ENCODE peak calls at places on chromosomes 6 and 20, in six cellular contexts. One of them, this sample, is unnamed.

GRCh38 chr6:3612341-3613041 is 139.0 kb downstream of the PXDC1 start:
- DNase-seq in heart left ventricle: no peak
- DNase-seq in astrocyte: peak; percentile 94
- DNase-seq in heart right ventricle: no peak
- DNase-seq in lung: no peak
- DNase-seq in osteoblast: peak; percentile 93
- DNase-seq in this sample: no peak

GRCh38 chr20:57705103-57705899 is 4.5 kb downstream of the PMEPA1 start:
- DNase-seq in heart left ventricle: no peak
- DNase-seq in astrocyte: no peak
- DNase-seq in heart right ventricle: no peak
- DNase-seq in lung: no peak
- DNase-seq in osteoblast: no peak
- DNase-seq in this sample: no peak

GRCh38 chr6:26204332-26205160 is 117.3 kb downstream of the HFE start:
- DNase-seq in heart left ventricle: peak; percentile 89
- DNase-seq in astrocyte: peak; percentile 96
- DNase-seq in heart right ventricle: peak; percentile 98
- DNase-seq in lung: peak; percentile 87
- DNase-seq in osteoblast: peak; percentile 93
- DNase-seq in this sample: peak; percentile 97

GRCh38 chr6:37544530-37544929 is 44.8 kb upstream of the CCDC167 start:
- DNase-seq in heart left ventricle: no peak
- DNase-seq in astrocyte: no peak
- DNase-seq in heart right ventricle: no peak
- DNase-seq in lung: no peak
- DNase-seq in osteoblast: no peak
- DNase-seq in this sample: no peak

GRCh38 chr20:58518387-58518786 is 3.2 kb upstream of the APCDD1L start:
- DNase-seq in heart left ventricle: no peak
- DNase-seq in astrocyte: no peak
- DNase-seq in heart right ventricle: no peak
- DNase-seq in lung: no peak
- DNase-seq in osteoblast: no peak
- DNase-seq in this sample: no peak

GRCh38 chr20:46137816-46138215 is 19.7 kb downstream of the CD40 start:
- DNase-seq in heart left ventricle: no peak
- DNase-seq in astrocyte: no peak
- DNase-seq in heart right ventricle: no peak
- DNase-seq in lung: no peak
- DNase-seq in osteoblast: no peak
- DNase-seq in this sample: no peak

GRCh38 chr6:16747232-16748027 is 13.8 kb downstream of the ATXN1 start:
- DNase-seq in heart left ventricle: no peak
- DNase-seq in astrocyte: peak; percentile 89
- DNase-seq in heart right ventricle: no peak
- DNase-seq in lung: no peak
- DNase-seq in osteoblast: peak; percentile 83
- DNase-seq in this sample: no peak

GRCh38 chr6:101883398-101883975 is 490.0 kb downstream of the GRIK2 start:
- DNase-seq in heart left ventricle: no peak
- DNase-seq in astrocyte: peak; percentile 1
- DNase-seq in heart right ventricle: no peak
- DNase-seq in lung: no peak
- DNase-seq in osteoblast: no peak
- DNase-seq in this sample: no peak

GRCh38 chr6:22470454-22471368 is 98.7 kb upstream of the HDGFL1 start:
- DNase-seq in heart left ventricle: no peak
- DNase-seq in astrocyte: peak; percentile 59
- DNase-seq in heart right ventricle: peak; percentile 72
- DNase-seq in lung: peak; percentile 68
- DNase-seq in osteoblast: peak; percentile 71
- DNase-seq in this sample: no peak

GRCh38 chr6:99514089-99514488 is 1.1 kb downstream of the USP45 start:
- DNase-seq in heart left ventricle: no peak
- DNase-seq in astrocyte: no peak
- DNase-seq in heart right ventricle: no peak
- DNase-seq in lung: no peak
- DNase-seq in osteoblast: no peak
- DNase-seq in this sample: no peak

GRCh38 chr20:2907519-2907918 is 34.2 kb downstream of the PTPRA start:
- DNase-seq in heart left ventricle: no peak
- DNase-seq in astrocyte: peak; percentile 16
- DNase-seq in heart right ventricle: no peak
- DNase-seq in lung: no peak
- DNase-seq in osteoblast: no peak
- DNase-seq in this sample: no peak

GRCh38 chr6:41200296-41200900 is 551 bp downstream of the TREML2 start:
- DNase-seq in heart left ventricle: no peak
- DNase-seq in astrocyte: no peak
- DNase-seq in heart right ventricle: no peak
- DNase-seq in lung: peak; percentile 49
- DNase-seq in osteoblast: no peak
- DNase-seq in this sample: peak; percentile 73

GRCh38 chr6:40523505-40524172 is 63.5 kb downstream of the LRFN2 start:
- DNase-seq in heart left ventricle: no peak
- DNase-seq in astrocyte: no peak
- DNase-seq in heart right ventricle: no peak
- DNase-seq in lung: no peak
- DNase-seq in osteoblast: no peak
- DNase-seq in this sample: no peak

GRCh38 chr6:169190970-169191369 is 62.7 kb downstream of the THBS2 start:
- DNase-seq in heart left ventricle: no peak
- DNase-seq in astrocyte: no peak
- DNase-seq in heart right ventricle: no peak
- DNase-seq in lung: no peak
- DNase-seq in osteoblast: no peak
- DNase-seq in this sample: no peak

GRCh38 chr20:17645010-17645409 is 37.0 kb downstream of the RRBP1 start:
- DNase-seq in heart left ventricle: peak; percentile 46
- DNase-seq in astrocyte: no peak
- DNase-seq in heart right ventricle: no peak
- DNase-seq in lung: no peak
- DNase-seq in osteoblast: no peak
- DNase-seq in this sample: no peak

GRCh38 chr6:156842598-156843250 is 65.5 kb downstream of the ARID1B start:
- DNase-seq in heart left ventricle: no peak
- DNase-seq in astrocyte: no peak
- DNase-seq in heart right ventricle: no peak
- DNase-seq in lung: no peak
- DNase-seq in osteoblast: no peak
- DNase-seq in this sample: no peak

GRCh38 chr6:148263010-148263409 is 79.6 kb upstream of the SASH1 start:
- DNase-seq in heart left ventricle: no peak
- DNase-seq in astrocyte: no peak
- DNase-seq in heart right ventricle: no peak
- DNase-seq in lung: peak; percentile 34
- DNase-seq in osteoblast: no peak
- DNase-seq in this sample: no peak

GRCh38 chr20:50471231-50471630 is 39.0 kb upstream of the PTPN1 start:
- DNase-seq in heart left ventricle: no peak
- DNase-seq in astrocyte: no peak
- DNase-seq in heart right ventricle: no peak
- DNase-seq in lung: no peak
- DNase-seq in osteoblast: no peak
- DNase-seq in this sample: peak; percentile 43

GRCh38 chr6:105810105-105810921 is 275.8 kb upstream of the PRDM1 start:
- DNase-seq in heart left ventricle: no peak
- DNase-seq in astrocyte: peak; percentile 81
- DNase-seq in heart right ventricle: peak; percentile 23
- DNase-seq in lung: peak; percentile 37
- DNase-seq in osteoblast: peak; percentile 38
- DNase-seq in this sample: no peak

GRCh38 chr6:16043171-16044142 is 85.4 kb upstream of the MYLIP start:
- DNase-seq in heart left ventricle: no peak
- DNase-seq in astrocyte: no peak
- DNase-seq in heart right ventricle: no peak
- DNase-seq in lung: no peak
- DNase-seq in osteoblast: no peak
- DNase-seq in this sample: no peak

GRCh38 chr20:52874241-52874640 is 97.9 kb upstream of the TSHZ2 start:
- DNase-seq in heart left ventricle: no peak
- DNase-seq in astrocyte: no peak
- DNase-seq in heart right ventricle: no peak
- DNase-seq in lung: no peak
- DNase-seq in osteoblast: no peak
- DNase-seq in this sample: no peak

GRCh38 chr20:50191566-50192363 is 1.1 kb downstream of the CEBPB start:
- DNase-seq in heart left ventricle: peak; percentile 80
- DNase-seq in astrocyte: peak; percentile 46
- DNase-seq in heart right ventricle: no peak
- DNase-seq in lung: no peak
- DNase-seq in osteoblast: peak; percentile 92
- DNase-seq in this sample: peak; percentile 71

GRCh38 chr6:38364127-38364526 is 275.6 kb downstream of the BTBD9 start:
- DNase-seq in heart left ventricle: no peak
- DNase-seq in astrocyte: no peak
- DNase-seq in heart right ventricle: no peak
- DNase-seq in lung: no peak
- DNase-seq in osteoblast: peak; percentile 89
- DNase-seq in this sample: no peak

GRCh38 chr6:52161689-52162438 is 24.3 kb upstream of the IL17A start:
- DNase-seq in heart left ventricle: no peak
- DNase-seq in astrocyte: no peak
- DNase-seq in heart right ventricle: no peak
- DNase-seq in lung: no peak
- DNase-seq in osteoblast: no peak
- DNase-seq in this sample: peak; percentile 14
- H3K4me3 ChIP-seq in heart left ventricle: no peak overlapping the region
- H3K4me3 ChIP-seq in astrocyte: no peak overlapping the region
- H3K4me3 ChIP-seq in heart right ventricle: no peak overlapping the region
- H3K4me3 ChIP-seq in lung: no peak overlapping the region
- H3K4me3 ChIP-seq in osteoblast: no peak overlapping the region
- H3K4me3 ChIP-seq in this sample: no peak overlapping the region

DNA sequence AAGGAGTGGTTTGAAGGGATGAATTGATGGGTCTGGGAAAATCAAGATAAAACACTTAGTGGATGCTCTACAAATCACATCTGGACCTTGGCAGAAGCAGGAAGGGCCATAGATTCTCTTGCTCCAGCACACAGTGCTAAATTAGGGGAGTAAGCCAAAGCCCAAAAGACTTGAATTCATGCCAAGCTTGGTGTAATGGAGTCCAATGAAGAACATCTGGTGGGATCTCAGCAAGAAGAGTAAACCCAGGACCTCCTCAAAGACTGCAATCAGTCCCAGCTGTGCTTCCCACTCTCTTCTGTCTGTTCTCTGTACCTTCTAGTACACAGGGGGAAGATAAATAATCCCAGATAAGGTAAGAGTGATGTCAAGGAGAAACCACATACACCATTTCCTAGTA is 683.4 kb downstream of the RNF144B start:
- DNase-seq in heart left ventricle: no peak
- DNase-seq in astrocyte: no peak
- DNase-seq in heart right ventricle: peak; percentile 29
- DNase-seq in lung: no peak
- DNase-seq in osteoblast: no peak
- DNase-seq in this sample: no peak
- H3K27ac ChIP-seq in heart left ventricle: no peak overlapping the region
- H3K27ac ChIP-seq in astrocyte: no peak overlapping the region
- H3K27ac ChIP-seq in heart right ventricle: no peak overlapping the region
- H3K27ac ChIP-seq in lung: no peak overlapping the region
- H3K27ac ChIP-seq in osteoblast: no peak overlapping the region
- H3K27ac ChIP-seq in this sample: no peak overlapping the region

GRCh38 chr20:47396762-47397476 is 40.4 kb upstream of the ZMYND8 start:
- DNase-seq in heart left ventricle: no peak
- DNase-seq in astrocyte: no peak
- DNase-seq in heart right ventricle: no peak
- DNase-seq in lung: no peak
- DNase-seq in osteoblast: no peak
- DNase-seq in this sample: no peak

GRCh38 chr20:47397652-47398301 is 41.3 kb upstream of the ZMYND8 start:
- DNase-seq in heart left ventricle: no peak
- DNase-seq in astrocyte: no peak
- DNase-seq in heart right ventricle: no peak
- DNase-seq in lung: no peak
- DNase-seq in osteoblast: no peak
- DNase-seq in this sample: no peak

GRCh38 chr20:47405775-47406325 is 49.4 kb upstream of the ZMYND8 start:
- DNase-seq in heart left ventricle: no peak
- DNase-seq in astrocyte: no peak
- DNase-seq in heart right ventricle: no peak
- DNase-seq in lung: no peak
- DNase-seq in osteoblast: no peak
- DNase-seq in this sample: no peak

DNA sequence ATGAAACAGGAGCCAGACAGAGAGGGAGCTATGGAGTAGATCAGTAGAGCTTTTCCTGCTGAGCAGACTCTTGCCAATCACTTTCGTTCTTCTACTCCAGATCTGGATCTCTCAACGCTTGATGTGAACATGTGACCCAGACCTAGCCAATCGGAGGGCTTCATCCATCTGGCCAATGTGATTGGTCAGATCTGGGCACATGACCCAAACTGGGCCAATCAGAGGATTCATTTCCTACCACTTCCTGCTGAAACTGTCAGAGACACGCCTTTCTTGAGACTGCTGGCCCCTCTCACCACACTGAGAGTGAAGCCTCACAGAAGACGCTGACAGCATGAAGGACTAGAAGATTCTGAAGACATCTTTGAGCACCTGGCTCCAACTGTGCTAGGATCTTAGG is 44.2 kb upstream of the ZMYND8 start:
- DNase-seq in heart left ventricle: no peak
- DNase-seq in astrocyte: no peak
- DNase-seq in heart right ventricle: no peak
- DNase-seq in lung: no peak
- DNase-seq in osteoblast: no peak
- DNase-seq in this sample: no peak
- H3K4me3 ChIP-seq in heart left ventricle: no peak overlapping the region
- H3K4me3 ChIP-seq in astrocyte: no peak overlapping the region
- H3K4me3 ChIP-seq in heart right ventricle: no peak overlapping the region
- H3K4me3 ChIP-seq in lung: no peak overlapping the region
- H3K4me3 ChIP-seq in osteoblast: no peak overlapping the region
- H3K4me3 ChIP-seq in this sample: no peak overlapping the region

GRCh38 chr20:62873280-62873679 is 11.7 kb upstream of the TCFL5 start:
- DNase-seq in heart left ventricle: no peak
- DNase-seq in astrocyte: no peak
- DNase-seq in heart right ventricle: no peak
- DNase-seq in lung: no peak
- DNase-seq in osteoblast: peak; percentile 13
- DNase-seq in this sample: no peak
- H3K27ac ChIP-seq in heart left ventricle: no peak overlapping the region
- H3K27ac ChIP-seq in astrocyte: no peak overlapping the region
- H3K27ac ChIP-seq in heart right ventricle: no peak overlapping the region
- H3K27ac ChIP-seq in lung: no peak overlapping the region
- H3K27ac ChIP-seq in osteoblast: no peak overlapping the region
- H3K27ac ChIP-seq in this sample: no peak overlapping the region

DNA sequence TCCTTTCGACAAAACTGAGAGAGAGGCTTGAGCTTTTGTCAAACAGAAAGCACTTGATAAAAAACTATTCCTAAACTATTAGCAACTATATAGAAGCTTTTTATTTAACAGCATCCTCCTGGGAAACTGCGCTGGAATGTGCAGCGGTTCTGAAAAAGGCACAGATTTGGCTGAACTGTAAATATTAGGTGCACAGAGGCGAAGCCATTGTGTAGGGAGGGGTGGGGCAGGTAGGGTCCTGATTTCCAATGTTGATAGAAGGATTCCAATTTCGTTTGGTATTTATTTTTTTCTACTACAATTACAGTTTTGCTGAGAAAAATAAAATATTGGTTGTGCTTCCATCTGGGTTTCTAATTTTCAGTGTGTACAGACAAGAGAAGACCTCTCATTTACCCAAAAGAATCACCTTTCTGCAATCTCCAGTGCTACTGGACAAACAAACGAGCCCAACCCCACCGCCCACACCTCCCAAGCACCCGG is 688 bp upstream of the SH3BGRL2 start:
- DNase-seq in heart left ventricle: no peak
- DNase-seq in astrocyte: no peak
- DNase-seq in heart right ventricle: no peak
- DNase-seq in lung: no peak
- DNase-seq in osteoblast: no peak
- DNase-seq in this sample: no peak
- H3K4me3 ChIP-seq in heart left ventricle: peak overlapping the region; percentile 81
- H3K4me3 ChIP-seq in astrocyte: peak overlapping the region; percentile 70
- H3K4me3 ChIP-seq in heart right ventricle: peak overlapping the region; percentile 68
- H3K4me3 ChIP-seq in lung: peak overlapping the region; percentile 80
- H3K4me3 ChIP-seq in osteoblast: peak overlapping the region; percentile 76
- H3K4me3 ChIP-seq in this sample: no peak overlapping the region